ENCODE peak calls at places on chromosome 14, in ten cellular contexts. V is A549, H is upper lobe of left lung, Q is body of pancreas, L is heart left ventricle, Y is HepG2, T is right lobe of liver, B is HCT116, W is gastrocnemius medialis, P is IMR-90. E is an unnamed sample.

GRCh38 chr14:92532490-92533163 is 19.0 kb downstream of the RIN3 start:
- ATAC-seq in V (no peak), H (no peak), Q (no peak), L (no peak), Y (peak), T (peak), B (no peak), W (no peak), P (no peak), E (no peak)

GRCh38 chr14:49961270-49962222 is 68.7 kb downstream of the ARF6 start:
- ATAC-seq in V (peak), H (no peak), Q (no peak), L (no peak), Y (no peak), T (no peak), B (peak), W (no peak), P (peak), E (no peak)

GRCh38 chr14:96053236-96053599 is 14.1 kb downstream of the C14orf132 start:
- ATAC-seq in V (no peak), H (no peak), Q (no peak), L (no peak), Y (no peak), T (no peak), B (no peak), W (no peak), P (no peak), E (no peak)

GRCh38 chr14:41604793-41605534 is 1.7 kb upstream of the LRFN5 start:
- ATAC-seq in V (no peak), H (peak), Q (peak), L (peak), Y (peak), T (peak), B (no peak), W (peak), P (peak), E (peak)

GRCh38 chr14:105026033-105026785 is 5.3 kb upstream of the CDCA4 start:
- ATAC-seq in V (no peak), H (no peak), Q (no peak), L (no peak), Y (no peak), T (no peak), B (no peak), W (no peak), P (no peak), E (no peak)

GRCh38 chr14:67343601-67344230 is 15.9 kb downstream of the ATP6V1D start:
- ATAC-seq in V (no peak), H (no peak), Q (no peak), L (no peak), Y (no peak), T (no peak), B (no peak), W (no peak), P (no peak), E (no peak)

GRCh38 chr14:34161351-34162169 is 210.7 kb upstream of the EGLN3 start:
- ATAC-seq in V (no peak), H (no peak), Q (no peak), L (no peak), Y (no peak), T (no peak), B (no peak), W (no peak), P (no peak), E (no peak)

GRCh38 chr14:75888933-75889332 is 92.9 kb downstream of the TGFB3 start:
- ATAC-seq in V (no peak), H (no peak), Q (no peak), L (no peak), Y (no peak), T (no peak), B (no peak), W (no peak), P (no peak), E (no peak)

GRCh38 chr14:102437997-102438922 is 71.3 kb downstream of the ANKRD9 start:
- ATAC-seq in V (peak), H (peak), Q (peak), L (peak), Y (peak), T (peak), B (peak), W (peak), P (peak), E (peak)

GRCh38 chr14:46717211-46717610 is 65.6 kb upstream of the RPL10L start:
- ATAC-seq in V (no peak), H (no peak), Q (no peak), L (no peak), Y (no peak), T (no peak), B (no peak), W (no peak), P (no peak), E (no peak)

GRCh38 chr14:38887696-38888095 is 215.3 kb downstream of the SEC23A start:
- ATAC-seq in V (no peak), H (no peak), Q (no peak), L (no peak), Y (no peak), T (peak), B (no peak), W (no peak), P (no peak), E (no peak)

GRCh38 chr14:88323520-88324199 is 591 bp upstream of the KCNK10 start:
- ATAC-seq in V (no peak), H (no peak), Q (peak), L (no peak), Y (peak), T (no peak), B (no peak), W (no peak), P (peak), E (no peak)

GRCh38 chr14:49134940-49135339 is 451.2 kb downstream of the RPS29 start:
- ATAC-seq in V (no peak), H (no peak), Q (no peak), L (no peak), Y (no peak), T (no peak), B (no peak), W (no peak), P (no peak), E (no peak)

GRCh38 chr14:106564058-106564643 is 1037.8 kb downstream of the TMEM121 start:
- ATAC-seq in V (no peak), H (no peak), Q (no peak), L (no peak), Y (peak), T (peak), B (no peak), W (no peak), P (no peak), E (no peak)

DNA sequence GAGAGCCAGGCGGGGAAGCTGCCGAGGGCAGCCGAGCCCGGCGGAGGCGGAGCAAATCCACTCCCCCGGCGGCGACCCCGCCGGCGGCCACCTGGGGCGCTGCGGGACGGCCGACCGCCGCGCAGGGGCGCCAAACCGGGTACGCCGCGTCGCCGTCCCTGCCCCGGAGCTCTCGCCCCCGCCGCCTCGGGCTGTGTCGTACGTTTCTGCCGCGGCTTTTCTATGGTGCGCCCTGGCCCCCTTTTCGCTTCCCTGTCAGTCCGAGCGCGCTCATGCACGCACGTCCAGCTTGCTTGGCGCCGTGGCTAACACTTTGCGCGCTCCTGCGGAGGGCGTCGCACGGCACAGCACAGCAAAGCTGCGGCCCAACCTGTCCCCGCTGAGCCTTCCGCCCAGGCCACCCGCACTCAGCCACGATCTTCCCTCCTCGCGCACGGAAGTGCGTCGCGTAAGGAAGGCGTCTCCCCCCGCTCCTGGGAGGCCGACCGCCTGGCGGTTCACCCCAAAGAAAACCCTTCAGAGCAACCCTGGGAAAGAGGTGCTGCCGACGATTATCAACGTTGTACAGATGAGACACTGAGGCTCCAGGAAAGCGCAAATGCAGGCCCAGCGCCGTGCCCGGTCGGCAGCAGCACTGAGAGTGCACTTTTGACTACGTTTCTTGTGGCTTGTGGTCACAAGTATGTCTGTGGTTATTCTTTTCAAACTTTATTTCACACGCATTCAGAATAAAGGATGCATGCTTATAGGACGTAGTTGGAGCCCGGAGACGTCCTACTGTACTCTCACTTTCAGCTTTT is at the start of gene HECTD1:
- ATAC-seq in V (peak), H (peak), Q (peak), L (peak), Y (peak), T (peak), B (peak), W (peak), P (peak), E (peak)
- TF ChIP-seq POLR2A in V (peak), H (peak), Q (peak), L (peak), Y (peak), T (peak), B (peak), W (peak), P (peak), E (peak)

GRCh38 chr14:77709412-77709811 is 1.5 kb downstream of the SLIRP start:
- ATAC-seq in V (no peak), H (no peak), Q (no peak), L (no peak), Y (no peak), T (no peak), B (no peak), W (no peak), P (no peak), E (no peak)

GRCh38 chr14:77710364-77710763 is 2.5 kb downstream of the SLIRP start:
- ATAC-seq in V (no peak), H (no peak), Q (no peak), L (no peak), Y (peak), T (no peak), B (no peak), W (no peak), P (no peak), E (no peak)

GRCh38 chr14:77708749-77709148 is 846 bp downstream of the SLIRP start:
- ATAC-seq in V (no peak), H (no peak), Q (no peak), L (no peak), Y (no peak), T (no peak), B (no peak), W (no peak), P (no peak), E (no peak)

GRCh38 chr14:77707355-77707723 is 484 bp downstream of the ALKBH1 start:
- ATAC-seq in V (peak), H (peak), Q (peak), L (peak), Y (peak), T (peak), B (peak), W (peak), P (peak), E (no peak)

GRCh38 chr14:77707724-77708408 is at the start of the genes ALKBH1 and SLIRP:
- ATAC-seq in V (peak), H (peak), Q (peak), L (peak), Y (peak), T (peak), B (peak), W (peak), P (peak), E (peak)
- TF ChIP-seq POLR2A in V (peak), H (peak), Q (peak), L (peak), Y (peak), T (peak), B (peak), W (peak), P (peak), E (peak)

GRCh38 chr14:21023174-21023573 is 1.7 kb downstream of the NDRG2 start:
- ATAC-seq in V (no peak), H (no peak), Q (no peak), L (no peak), Y (no peak), T (peak), B (no peak), W (no peak), P (no peak), E (no peak)

GRCh38 chr14:21026251-21026987 is 1.6 kb upstream of the NDRG2 start:
- ATAC-seq in V (no peak), H (no peak), Q (no peak), L (no peak), Y (no peak), T (no peak), B (no peak), W (no peak), P (no peak), E (no peak)

GRCh38 chr14:21023817-21024667 is 819 bp downstream of the NDRG2 start:
- ATAC-seq in V (no peak), H (peak), Q (peak), L (peak), Y (peak), T (peak), B (no peak), W (peak), P (no peak), E (no peak)

GRCh38 chr14:21025374-21026151 is 702 bp upstream of the NDRG2 start:
- ATAC-seq in V (peak), H (peak), Q (peak), L (peak), Y (no peak), T (peak), B (no peak), W (peak), P (peak), E (peak)

GRCh38 chr14:21024668-21025373 is at the start of gene NDRG2:
- ATAC-seq in V (peak), H (peak), Q (peak), L (peak), Y (peak), T (peak), B (peak), W (peak), P (peak), E (peak)
- TF ChIP-seq POLR2A in V (no peak), H (no peak), Q (peak), L (peak), Y (peak), T (peak), B (no peak), W (peak), P (no peak), E (peak)

DNA sequence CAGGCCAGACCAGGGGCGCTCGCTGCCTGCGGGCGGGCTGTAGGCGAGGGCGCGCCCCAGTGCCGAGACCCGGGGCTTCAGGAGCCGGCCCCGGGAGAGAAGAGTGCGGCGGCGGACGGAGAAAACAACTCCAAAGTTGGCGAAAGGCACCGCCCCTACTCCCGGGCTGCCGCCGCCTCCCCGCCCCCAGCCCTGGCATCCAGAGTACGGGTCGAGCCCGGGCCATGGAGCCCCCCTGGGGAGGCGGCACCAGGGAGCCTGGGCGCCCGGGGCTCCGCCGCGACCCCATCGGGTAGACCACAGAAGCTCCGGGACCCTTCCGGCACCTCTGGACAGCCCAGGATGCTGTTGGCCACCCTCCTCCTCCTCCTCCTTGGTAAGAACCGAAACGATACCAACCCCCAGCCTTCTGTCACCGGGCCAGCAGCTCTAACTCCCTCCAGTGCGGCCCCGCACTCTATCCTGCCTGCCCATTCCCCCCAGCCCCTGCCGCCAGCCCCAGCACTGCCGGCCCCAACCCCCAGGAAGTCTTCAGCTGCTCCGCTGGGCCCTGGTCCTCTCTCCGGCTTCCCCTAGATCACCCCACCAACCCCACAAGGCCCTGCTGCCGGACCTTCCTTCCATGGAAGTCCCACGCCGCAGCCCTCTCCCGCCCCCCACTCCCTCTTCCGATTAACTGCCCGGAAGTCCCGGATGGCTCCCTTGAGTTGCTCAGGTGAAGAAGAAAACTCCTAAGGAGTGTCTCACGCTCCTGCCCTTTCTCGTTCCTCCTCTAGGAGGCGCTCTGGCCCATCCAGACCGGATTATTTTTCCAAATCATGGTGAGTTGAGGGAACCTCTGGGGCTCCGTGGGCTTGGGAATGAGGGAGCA is 657 bp downstream of the LRP10 start:
- ATAC-seq in V (peak), H (peak), Q (peak), L (peak), Y (peak), T (peak), B (peak), W (peak), P (peak), E (peak)
- TF ChIP-seq POLR2A in V (peak), H (no peak), Q (peak), L (no peak), Y (no peak), T (no peak), B (no peak), W (peak), P (no peak), E (peak)

DNA sequence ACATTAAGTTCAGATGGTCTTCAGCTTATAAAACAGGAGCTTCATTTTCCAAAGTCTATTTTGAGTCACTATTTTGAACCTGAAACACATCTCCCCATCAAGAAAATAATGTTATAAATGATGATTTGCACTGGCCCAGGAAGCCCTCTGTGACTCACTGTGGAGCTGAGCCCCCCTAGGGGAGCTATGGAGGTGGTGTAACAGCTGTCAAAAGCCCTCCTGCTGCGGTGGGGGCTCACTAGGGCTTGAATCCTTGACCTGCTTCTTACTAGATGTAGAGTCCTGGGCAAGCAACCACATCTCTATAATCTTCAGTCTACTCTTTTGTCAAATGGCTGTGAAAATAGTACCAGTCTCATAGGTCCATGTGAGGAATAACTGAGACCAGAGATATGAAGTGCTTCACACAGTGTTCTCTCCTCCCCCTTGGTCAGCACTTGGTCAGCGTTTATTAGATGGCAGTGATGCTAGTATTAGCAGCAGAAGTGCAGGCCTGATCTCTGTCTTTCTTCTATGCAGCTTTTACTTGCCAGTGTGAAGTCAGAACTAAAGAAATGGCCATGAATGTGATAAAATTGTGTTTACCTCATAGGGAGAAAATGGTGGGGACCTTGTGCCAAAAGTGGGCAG is 83.4 kb downstream of the RTN1 start:
- ATAC-seq in V (no peak), H (no peak), Q (no peak), L (no peak), Y (no peak), T (no peak), B (no peak), W (no peak), P (no peak), E (no peak)
- TF ChIP-seq POLR2A in V (no peak), H (no peak), Q (no peak), L (no peak), Y (no peak), T (no peak), B (no peak), W (no peak), P (no peak), E (no peak)

GRCh38 chr14:24366664-24367505 is 1.1 kb upstream of the NFATC4 start:
- ATAC-seq in V (peak), H (peak), Q (peak), L (peak), Y (peak), T (peak), B (peak), W (peak), P (peak), E (peak)
- TF ChIP-seq POLR2A in V (no peak), H (peak), Q (peak), L (peak), Y (no peak), T (no peak), B (no peak), W (no peak), P (no peak), E (peak)

GRCh38 chr14:55103005-55103640 is 25.9 kb upstream of the LGALS3 start:
- ATAC-seq in V (peak), H (peak), Q (peak), L (peak), Y (peak), T (peak), B (peak), W (peak), P (peak), E (peak)
- TF ChIP-seq POLR2A in V (peak), H (peak), Q (peak), L (peak), Y (peak), T (no peak), B (no peak), W (no peak), P (no peak), E (no peak)

GRCh38 chr14:22849212-22849819 is 12.9 kb downstream of the MMP14 start:
- ATAC-seq in V (no peak), H (no peak), Q (no peak), L (peak), Y (no peak), T (no peak), B (no peak), W (peak), P (no peak), E (peak)
- TF ChIP-seq POLR2A in V (no peak), H (no peak), Q (no peak), L (no peak), Y (no peak), T (no peak), B (no peak), W (peak), P (no peak), E (no peak)

GRCh38 chr14:52706286-52706685 is 714 bp upstream of the PSMC6 start:
- ATAC-seq in V (peak), H (peak), Q (no peak), L (no peak), Y (no peak), T (no peak), B (peak), W (no peak), P (no peak), E (no peak)

GRCh38 chr14:52711666-52712065 is 4.7 kb downstream of the PSMC6 start:
- ATAC-seq in V (no peak), H (no peak), Q (no peak), L (no peak), Y (no peak), T (no peak), B (no peak), W (no peak), P (no peak), E (no peak)

GRCh38 chr14:52703664-52704063 is 3.3 kb upstream of the PSMC6 start:
- ATAC-seq in V (no peak), H (no peak), Q (no peak), L (no peak), Y (no peak), T (no peak), B (no peak), W (no peak), P (no peak), E (no peak)

GRCh38 chr14:52703225-52703624 is 3.8 kb upstream of the PSMC6 start:
- ATAC-seq in V (no peak), H (peak), Q (no peak), L (no peak), Y (no peak), T (no peak), B (no peak), W (no peak), P (peak), E (no peak)

GRCh38 chr14:52706724-52707706 is at the start of gene PSMC6:
- ATAC-seq in V (peak), H (peak), Q (peak), L (peak), Y (peak), T (peak), B (peak), W (peak), P (peak), E (peak)
- TF ChIP-seq POLR2A in V (peak), H (peak), Q (peak), L (peak), Y (peak), T (peak), B (peak), W (peak), P (peak), E (peak)